ENCODE peak calls at places on chromosomes 7 and 10, in ten cellular contexts. H is adrenal gland, O is H1, X is heart left ventricle, W is uterus, K is tibial nerve, Q is IMR-90, F is K562, U is body of pancreas, A is Peyer's patch. N is an unnamed sample.

GRCh38 chr10:126186746-126187145 is 201.5 kb downstream of the ADAM12 start:
- DNase-seq in H (no peak), O (no peak), X (no peak), W (no peak), K (no peak), Q (peak; percentile 48), F (no peak), U (no peak), A (no peak), N (no peak)

GRCh38 chr10:4069491-4069890 is 284.5 kb upstream of the KLF6 start:
- DNase-seq in H (no peak), O (no peak), X (no peak), W (no peak), K (no peak), Q (peak; percentile 66), F (no peak), U (no peak), A (no peak), N (no peak)

GRCh38 chr7:132435016-132435990 is 141.0 kb downstream of the PLXNA4 start:
- DNase-seq in H (no peak), O (no peak), X (no peak), W (no peak), K (no peak), Q (no peak), F (no peak), U (no peak), A (no peak), N (no peak)

GRCh38 chr10:45160266-45160665 is 155.1 kb downstream of the OR13A1 start:
- DNase-seq in H (no peak), O (no peak), X (no peak), W (no peak), K (no peak), Q (peak; percentile 73), F (no peak), U (no peak), A (no peak), N (no peak)

GRCh38 chr10:117096559-117097201 is 41.4 kb downstream of the VAX1 start:
- DNase-seq in H (no peak), O (no peak), X (no peak), W (no peak), K (no peak), Q (no peak), F (no peak), U (no peak), A (no peak), N (no peak)

GRCh38 chr10:37906382-37906781 is 49.0 kb upstream of the ZNF248 start:
- DNase-seq in H (no peak), O (no peak), X (no peak), W (no peak), K (no peak), Q (no peak), F (no peak), U (no peak), A (no peak), N (no peak)

GRCh38 chr7:85770332-85770731 is 583.5 kb upstream of the SEMA3D start:
- DNase-seq in H (no peak), O (no peak), X (no peak), W (no peak), K (no peak), Q (no peak), F (no peak), U (no peak), A (no peak), N (no peak)

GRCh38 chr10:112678581-112678980 is 231.6 kb downstream of the VTI1A start:
- DNase-seq in H (no peak), O (no peak), X (no peak), W (no peak), K (no peak), Q (no peak), F (peak; percentile 6), U (no peak), A (no peak), N (no peak)

GRCh38 chr7:129845178-129845971 is 107.4 kb downstream of the UBE2H start:
- DNase-seq in H (no peak), O (no peak), X (no peak), W (no peak), K (no peak), Q (peak; percentile 82), F (peak; percentile 70), U (no peak), A (no peak), N (no peak)

GRCh38 chr10:3530346-3531096 is 254.5 kb downstream of the KLF6 start:
- DNase-seq in H (no peak), O (no peak), X (no peak), W (no peak), K (no peak), Q (peak; percentile 68), F (no peak), U (no peak), A (no peak), N (no peak)

GRCh38 chr10:50467209-50467608 is 156.5 kb downstream of the SGMS1 start:
- DNase-seq in H (no peak), O (no peak), X (no peak), W (no peak), K (no peak), Q (no peak), F (no peak), U (no peak), A (no peak), N (no peak)
- H3K4me1 ChIP-seq in H (peaks cover 3% of the 10 kb centered on the region), O (peaks cover 5% of the 10 kb centered on the region), X (peaks cover 35% of the 10 kb centered on the region), W (no peaks in the 10 kb centered on the region), K (peaks cover 35% of the 10 kb centered on the region), Q (peaks cover 11% of the 10 kb centered on the region), F (no peaks in the 10 kb centered on the region), U (peaks cover 27% of the 10 kb centered on the region), A (peaks cover 22% of the 10 kb centered on the region), N (peaks cover 25% of the 10 kb centered on the region)

DNA sequence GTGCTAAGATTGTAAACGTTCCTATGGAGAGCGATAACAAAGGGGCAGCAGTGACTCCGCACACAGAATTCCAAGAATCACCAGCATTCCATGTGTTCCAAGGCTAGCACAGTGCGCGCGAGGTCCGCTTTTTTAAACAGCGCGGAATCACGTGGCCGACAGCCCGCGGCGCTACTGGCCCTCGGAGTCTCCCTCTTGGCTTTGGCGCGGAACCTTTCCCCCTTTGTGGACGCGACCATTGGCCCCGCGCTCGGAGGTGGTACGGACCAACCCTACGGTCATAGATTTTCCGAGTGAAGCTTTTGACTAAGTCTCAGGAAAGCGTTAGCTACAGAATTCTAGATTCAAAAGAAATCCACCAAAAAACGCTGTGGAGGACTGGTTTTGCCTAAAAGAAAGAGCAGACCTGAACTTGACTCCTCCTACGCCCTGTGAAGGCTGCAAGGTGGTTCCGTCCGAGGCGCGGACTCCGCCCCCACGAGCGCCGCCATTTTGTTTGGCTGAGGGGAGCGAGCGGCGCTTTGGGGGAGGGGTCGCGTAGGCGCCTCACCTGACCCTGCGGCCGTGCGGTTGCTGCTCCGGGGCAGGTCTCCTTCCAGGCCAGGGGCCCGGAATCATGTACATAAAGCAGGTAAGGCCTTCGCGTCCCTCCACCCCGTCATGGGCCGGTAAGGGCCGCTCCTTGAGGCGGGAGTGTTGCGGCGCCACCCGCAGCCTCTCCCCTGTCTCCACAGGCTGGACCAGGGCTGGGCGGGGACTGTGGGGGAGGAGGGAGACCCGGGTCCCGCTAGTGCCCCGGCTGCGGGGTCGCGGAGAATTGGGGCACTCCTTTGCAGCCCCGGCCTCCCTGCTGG is at the start of gene SMC3:
- DNase-seq in H (peak; percentile 93), O (peak; percentile 96), X (peak; percentile 94), W (peak; percentile 89), K (peak; percentile 87), Q (peak; percentile 96), F (peak; percentile 92), U (peak; percentile 94), A (peak; percentile 94), N (peak; percentile 88)
- TF ChIP-seq POLR2A in H (no peak), O (peak; percentile 87), X (no peak), W (peak; percentile 24), K (no peak), Q (no peak), F (peak; percentile 81), U (peak; percentile 70), A (peak; percentile 28), N (peak; percentile 71)

GRCh38 chr10:96745950-96746349 is 25.6 kb upstream of the PIK3AP1 start:
- DNase-seq in H (no peak), O (no peak), X (no peak), W (no peak), K (no peak), Q (no peak), F (no peak), U (no peak), A (no peak), N (no peak)
- H3K4me1 ChIP-seq in H (no peaks in the 10 kb centered on the region), O (no peaks in the 10 kb centered on the region), X (no peaks in the 10 kb centered on the region), W (no peaks in the 10 kb centered on the region), K (peaks cover 7% of the 10 kb centered on the region), Q (no peaks in the 10 kb centered on the region), F (peaks cover 5% of the 10 kb centered on the region), U (no peaks in the 10 kb centered on the region), A (peaks cover 7% of the 10 kb centered on the region), N (no peaks in the 10 kb centered on the region)

GRCh38 chr10:31031666-31032514 is at the start of gene ZNF438:
- DNase-seq in H (peak; percentile 97), O (peak; percentile 98), X (peak; percentile 98), W (peak; percentile 98), K (peak; percentile 97), Q (peak; percentile 95), F (peak; percentile 93), U (peak; percentile 96), A (peak; percentile 97), N (peak; percentile 93)
- TF ChIP-seq POLR2A in H (peak; percentile 67), O (peak; percentile 61), X (no peak), W (peak; percentile 78), K (peak; percentile 60), Q (peak; percentile 74), F (peak; percentile 81), U (peak; percentile 87), A (peak; percentile 48), N (no peak)

GRCh38 chr7:98368721-98369120 is 32.2 kb downstream of the BAIAP2L1 start:
- DNase-seq in H (no peak), O (no peak), X (no peak), W (no peak), K (no peak), Q (peak; percentile 34), F (no peak), U (no peak), A (peak; percentile 9), N (no peak)
- H3K4me1 ChIP-seq in H (peaks cover 4% of the 10 kb centered on the region), O (no peaks in the 10 kb centered on the region), X (no peaks in the 10 kb centered on the region), W (no peaks in the 10 kb centered on the region), K (no peaks in the 10 kb centered on the region), Q (peaks cover 2% of the 10 kb centered on the region), F (peaks cover 3% of the 10 kb centered on the region), U (peaks cover 27% of the 10 kb centered on the region), A (peaks cover 3% of the 10 kb centered on the region), N (peaks cover 10% of the 10 kb centered on the region)

GRCh38 chr7:94432799-94433198 is 38.1 kb downstream of the COL1A2 start:
- DNase-seq in H (no peak), O (no peak), X (no peak), W (no peak), K (no peak), Q (peak; percentile 51), F (no peak), U (no peak), A (no peak), N (no peak)
- TF ChIP-seq POLR2A in H (no peak), O (no peak), X (no peak), W (no peak), K (no peak), Q (no peak), F (no peak), U (no peak), A (no peak), N (no peak)

GRCh38 chr10:17212802-17213204 is 11.3 kb upstream of the TRDMT1 start:
- DNase-seq in H (no peak), O (no peak), X (no peak), W (no peak), K (no peak), Q (no peak), F (peak; percentile 62), U (no peak), A (no peak), N (no peak)
- H3K4me1 ChIP-seq in H (peaks cover 11% of the 10 kb centered on the region), O (peaks cover 8% of the 10 kb centered on the region), X (peaks cover 8% of the 10 kb centered on the region), W (peaks cover 14% of the 10 kb centered on the region), K (peaks cover 84% of the 10 kb centered on the region), Q (peaks cover 25% of the 10 kb centered on the region), F (peaks cover 5% of the 10 kb centered on the region), U (no peaks in the 10 kb centered on the region), A (no peaks in the 10 kb centered on the region), N (peaks cover 16% of the 10 kb centered on the region)